ENCODE peak calls at places on chromosomes 4 and X, in eight cellular contexts. M is heart right ventricle; J is activated naive CD8-positive, alpha-beta T cell treated with anti-CD3 and anti-CD28 coated beads, Interleukin-2, amount 10 ng/mL, durations not matched to agents 7 days and 5 days; L is HTR-8/SVneo; B is effector CD8-positive, alpha-beta T cell; Y is A172; E is NCI-H1105; H is H54. W is an unnamed sample.

GRCh38 chr4:78057600-78058560 is 757 bp downstream of the FRAS1 start:
- DNase-seq in M (peak), J (peak), L (peak), B (no peak), Y (no peak), E (no peak), H (no peak), W (peak)

GRCh38 chr4:115154826-115155225 is 41.4 kb upstream of the NDST4 start:
- DNase-seq in M (no peak), J (no peak), L (no peak), B (no peak), Y (no peak), E (no peak), H (no peak), W (no peak)

GRCh38 chr4:139740531-139741041 is 75.0 kb downstream of the MGST2 start:
- DNase-seq in M (peak), J (no peak), L (peak), B (no peak), Y (peak), E (peak), H (no peak), W (peak)

GRCh38 chr4:18202510-18202909 is 181.0 kb upstream of the LCORL start:
- DNase-seq in M (no peak), J (no peak), L (no peak), B (no peak), Y (no peak), E (no peak), H (no peak), W (no peak)

GRCh38 chrX:108312938-108313337 is 125.3 kb downstream of the COL4A6 start:
- DNase-seq in M (peak), J (no peak), L (no peak), B (no peak), Y (peak), E (peak), H (peak), W (no peak)

GRCh38 chrX:6810796-6811195 is 275.9 kb upstream of the VCX3A start:
- DNase-seq in M (no peak), J (no peak), L (no peak), B (no peak), Y (no peak), E (no peak), H (no peak), W (no peak)

GRCh38 chrX:47216393-47216925 is 2.0 kb upstream of the CDK16 start:
- DNase-seq in M (no peak), J (no peak), L (no peak), B (no peak), Y (no peak), E (no peak), H (no peak), W (no peak)

GRCh38 chr4:113101669-113102068 is 52.2 kb downstream of the ANK2 start:
- DNase-seq in M (no peak), J (no peak), L (no peak), B (no peak), Y (no peak), E (no peak), H (no peak), W (no peak)

GRCh38 chr4:17033256-17034245 is 135.1 kb upstream of the LDB2 start:
- DNase-seq in M (no peak), J (no peak), L (no peak), B (no peak), Y (no peak), E (no peak), H (no peak), W (no peak)

GRCh38 chr4:99334880-99335279 is 13.7 kb upstream of the ADH1B start:
- DNase-seq in M (no peak), J (no peak), L (no peak), B (no peak), Y (no peak), E (no peak), H (no peak), W (no peak)

GRCh38 chr4:169080970-169081369 is 70.9 kb upstream of the CBR4 start:
- DNase-seq in M (no peak), J (no peak), L (peak), B (no peak), Y (no peak), E (no peak), H (no peak), W (no peak)

GRCh38 chr4:73615613-73616012 is 4.6 kb downstream of the RASSF6 start:
- DNase-seq in M (no peak), J (no peak), L (no peak), B (no peak), Y (no peak), E (no peak), H (no peak), W (no peak)

GRCh38 chr4:3767569-3768288 is 1.5 kb downstream of the ADRA2C start:
- DNase-seq in M (no peak), J (no peak), L (no peak), B (no peak), Y (no peak), E (peak), H (no peak), W (no peak)

GRCh38 chrX:40103565-40104323 is 6.0 kb upstream of the BCOR start:
- DNase-seq in M (no peak), J (no peak), L (no peak), B (no peak), Y (no peak), E (no peak), H (no peak), W (no peak)

GRCh38 chrX:48649109-48649508 is 34.5 kb upstream of the WAS start:
- DNase-seq in M (no peak), J (no peak), L (no peak), B (no peak), Y (no peak), E (no peak), H (no peak), W (no peak)

GRCh38 chrX:68196939-68197791 is 236.1 kb downstream of the OPHN1 start:
- DNase-seq in M (no peak), J (no peak), L (peak), B (no peak), Y (peak), E (peak), H (peak), W (peak)

GRCh38 chr4:112857461-112857860 is 192.0 kb upstream of the ANK2 start:
- DNase-seq in M (no peak), J (no peak), L (peak), B (no peak), Y (peak), E (no peak), H (peak), W (no peak)

GRCh38 chr4:26410385-26411293 is 79.6 kb downstream of the CCKAR start:
- DNase-seq in M (no peak), J (no peak), L (peak), B (no peak), Y (peak), E (no peak), H (peak), W (peak)

GRCh38 chrX:5870238-5870637 is 358.4 kb downstream of the NLGN4X start:
- DNase-seq in M (no peak), J (no peak), L (no peak), B (no peak), Y (no peak), E (no peak), H (no peak), W (no peak)

GRCh38 chr4:147118523-147118922 is 172.9 kb upstream of the TTC29 start:
- DNase-seq in M (no peak), J (no peak), L (no peak), B (no peak), Y (no peak), E (no peak), H (no peak), W (no peak)

GRCh38 chr4:147396105-147396504 is 84.8 kb upstream of the EDNRA start:
- DNase-seq in M (no peak), J (no peak), L (no peak), B (no peak), Y (no peak), E (no peak), H (no peak), W (no peak)

GRCh38 chrX:31658360-31658759 is 586.5 kb upstream of the FTHL17 start:
- DNase-seq in M (no peak), J (no peak), L (peak), B (no peak), Y (peak), E (peak), H (no peak), W (no peak)

GRCh38 chr4:174284181-174284886 is 623 bp downstream of the CEP44 start:
- DNase-seq in M (no peak), J (no peak), L (peak), B (no peak), Y (peak), E (no peak), H (peak), W (no peak)

GRCh38 chr4:103098746-103099421 is 750 bp downstream of the BDH2 start:
- DNase-seq in M (no peak), J (no peak), L (no peak), B (no peak), Y (no peak), E (no peak), H (no peak), W (no peak)

GRCh38 chr4:183906486-183906735 is 1.3 kb downstream of the STOX2 start:
- DNase-seq in M (no peak), J (no peak), L (no peak), B (no peak), Y (no peak), E (no peak), H (no peak), W (no peak)

W was measured in DMS79.